ENCODE peak calls at places on chromosome 5, in eight cellular contexts. One of them, this sample, is unnamed. For H3K27me3 and H3K4me1, the result is how much of the 10 kb centered on the place peaks cover.

GRCh38 chr5:79349047-79349446 is 113.1 kb downstream of the JMY start:
- DNase-seq in PC-9: no peak
- DNase-seq in mesendoderm: no peak
- DNase-seq in CD4-positive, CD25-positive, alpha-beta regulatory T cell: no peak
- DNase-seq in cardiac muscle cell: no peak
- DNase-seq in CD8-positive, alpha-beta memory T cell: no peak
- DNase-seq in psoas muscle: no peak
- DNase-seq in heart left ventricle: no peak
- DNase-seq in this sample: no peak

GRCh38 chr5:66655395-66656324 is 59.5 kb downstream of the MAST4 start:
- DNase-seq in PC-9: no peak
- DNase-seq in cardiac muscle cell: peak
- DNase-seq in CD8-positive, alpha-beta memory T cell: no peak
- DNase-seq in psoas muscle: no peak
- DNase-seq in mesendoderm: peak
- DNase-seq in heart left ventricle: no peak
- DNase-seq in CD4-positive, CD25-positive, alpha-beta regulatory T cell: no peak
- DNase-seq in this sample: peak

GRCh38 chr5:110900829-110901228 is 162.0 kb downstream of the SLC25A46 start:
- DNase-seq in mesendoderm: no peak
- DNase-seq in CD4-positive, CD25-positive, alpha-beta regulatory T cell: no peak
- DNase-seq in CD8-positive, alpha-beta memory T cell: no peak
- DNase-seq in PC-9: no peak
- DNase-seq in psoas muscle: no peak
- DNase-seq in cardiac muscle cell: peak
- DNase-seq in heart left ventricle: no peak
- DNase-seq in this sample: no peak

GRCh38 chr5:119022017-119022745 is 33.8 kb upstream of the DTWD2 start:
- DNase-seq in cardiac muscle cell: peak
- DNase-seq in CD4-positive, CD25-positive, alpha-beta regulatory T cell: peak
- DNase-seq in psoas muscle: no peak
- DNase-seq in heart left ventricle: no peak
- DNase-seq in PC-9: no peak
- DNase-seq in CD8-positive, alpha-beta memory T cell: no peak
- DNase-seq in mesendoderm: peak
- DNase-seq in this sample: no peak

GRCh38 chr5:38783011-38783551 is 62.7 kb upstream of the OSMR start:
- DNase-seq in heart left ventricle: no peak
- DNase-seq in PC-9: peak
- DNase-seq in cardiac muscle cell: peak
- DNase-seq in psoas muscle: no peak
- DNase-seq in CD4-positive, CD25-positive, alpha-beta regulatory T cell: no peak
- DNase-seq in mesendoderm: peak
- DNase-seq in CD8-positive, alpha-beta memory T cell: no peak
- DNase-seq in this sample: no peak

GRCh38 chr5:17248999-17249634 is 31.7 kb downstream of the BASP1 start:
- DNase-seq in cardiac muscle cell: peak
- DNase-seq in heart left ventricle: no peak
- DNase-seq in CD8-positive, alpha-beta memory T cell: no peak
- DNase-seq in psoas muscle: no peak
- DNase-seq in CD4-positive, CD25-positive, alpha-beta regulatory T cell: no peak
- DNase-seq in mesendoderm: peak
- DNase-seq in PC-9: peak
- DNase-seq in this sample: peak

GRCh38 chr5:11801061-11801460 is 103.2 kb downstream of the CTNND2 start:
- DNase-seq in PC-9: no peak
- DNase-seq in psoas muscle: no peak
- DNase-seq in CD4-positive, CD25-positive, alpha-beta regulatory T cell: no peak
- DNase-seq in CD8-positive, alpha-beta memory T cell: no peak
- DNase-seq in mesendoderm: no peak
- DNase-seq in cardiac muscle cell: no peak
- DNase-seq in heart left ventricle: no peak
- DNase-seq in this sample: no peak

GRCh38 chr5:139312075-139312474 is 18.5 kb downstream of the MATR3 start:
- DNase-seq in mesendoderm: peak
- DNase-seq in heart left ventricle: no peak
- DNase-seq in PC-9: no peak
- DNase-seq in CD8-positive, alpha-beta memory T cell: no peak
- DNase-seq in cardiac muscle cell: no peak
- DNase-seq in psoas muscle: no peak
- DNase-seq in CD4-positive, CD25-positive, alpha-beta regulatory T cell: no peak
- DNase-seq in this sample: no peak

GRCh38 chr5:68343421-68343826 is 127.9 kb downstream of the PIK3R1 start:
- DNase-seq in mesendoderm: peak
- DNase-seq in CD4-positive, CD25-positive, alpha-beta regulatory T cell: peak
- DNase-seq in heart left ventricle: peak
- DNase-seq in PC-9: no peak
- DNase-seq in cardiac muscle cell: peak
- DNase-seq in psoas muscle: peak
- DNase-seq in CD8-positive, alpha-beta memory T cell: no peak
- DNase-seq in this sample: peak

GRCh38 chr5:1516615-1517601 is 6.9 kb downstream of the LPCAT1 start:
- DNase-seq in mesendoderm: peak
- DNase-seq in heart left ventricle: peak
- DNase-seq in cardiac muscle cell: peak
- DNase-seq in PC-9: peak
- DNase-seq in psoas muscle: peak
- DNase-seq in CD4-positive, CD25-positive, alpha-beta regulatory T cell: no peak
- DNase-seq in CD8-positive, alpha-beta memory T cell: peak
- DNase-seq in this sample: peak

GRCh38 chr5:154334406-154335041 is 111.3 kb upstream of the SAP30L start:
- DNase-seq in CD4-positive, CD25-positive, alpha-beta regulatory T cell: no peak
- DNase-seq in psoas muscle: no peak
- DNase-seq in PC-9: no peak
- DNase-seq in mesendoderm: no peak
- DNase-seq in CD8-positive, alpha-beta memory T cell: no peak
- DNase-seq in cardiac muscle cell: no peak
- DNase-seq in heart left ventricle: no peak
- DNase-seq in this sample: no peak

GRCh38 chr5:107408564-107408963 is 262.2 kb downstream of the EFNA5 start:
- DNase-seq in PC-9: no peak
- DNase-seq in mesendoderm: no peak
- DNase-seq in psoas muscle: no peak
- DNase-seq in CD8-positive, alpha-beta memory T cell: no peak
- DNase-seq in CD4-positive, CD25-positive, alpha-beta regulatory T cell: no peak
- DNase-seq in heart left ventricle: no peak
- DNase-seq in cardiac muscle cell: no peak
- DNase-seq in this sample: no peak

GRCh38 chr5:69414885-69415583 is at the start of gene MARVELD2:
- DNase-seq in heart left ventricle: peak
- DNase-seq in psoas muscle: peak
- DNase-seq in CD8-positive, alpha-beta memory T cell: peak
- DNase-seq in mesendoderm: peak
- DNase-seq in PC-9: peak
- DNase-seq in CD4-positive, CD25-positive, alpha-beta regulatory T cell: peak
- DNase-seq in cardiac muscle cell: peak
- DNase-seq in this sample: peak

GRCh38 chr5:76081811-76082783 is 1.1 kb upstream of the SV2C start:
- DNase-seq in PC-9: no peak
- DNase-seq in heart left ventricle: no peak
- DNase-seq in cardiac muscle cell: no peak
- DNase-seq in CD8-positive, alpha-beta memory T cell: no peak
- DNase-seq in psoas muscle: no peak
- DNase-seq in mesendoderm: peak
- DNase-seq in CD4-positive, CD25-positive, alpha-beta regulatory T cell: peak
- DNase-seq in this sample: no peak

GRCh38 chr5:36150676-36151433 is 832 bp downstream of the LMBRD2 start:
- DNase-seq in psoas muscle: peak
- DNase-seq in mesendoderm: peak
- DNase-seq in cardiac muscle cell: peak
- DNase-seq in PC-9: peak
- DNase-seq in heart left ventricle: peak
- DNase-seq in CD8-positive, alpha-beta memory T cell: peak
- DNase-seq in CD4-positive, CD25-positive, alpha-beta regulatory T cell: peak
- DNase-seq in this sample: peak

GRCh38 chr5:115888027-115888426 is 46.3 kb downstream of the AP3S1 start:
- DNase-seq in mesendoderm: no peak
- DNase-seq in CD8-positive, alpha-beta memory T cell: no peak
- DNase-seq in CD4-positive, CD25-positive, alpha-beta regulatory T cell: peak
- DNase-seq in psoas muscle: no peak
- DNase-seq in heart left ventricle: no peak
- DNase-seq in PC-9: no peak
- DNase-seq in cardiac muscle cell: peak
- DNase-seq in this sample: no peak

GRCh38 chr5:141637693-141638419 is 1.1 kb downstream of the RELL2 start:
- DNase-seq in CD4-positive, CD25-positive, alpha-beta regulatory T cell: peak
- DNase-seq in PC-9: peak
- DNase-seq in mesendoderm: peak
- DNase-seq in CD8-positive, alpha-beta memory T cell: peak
- DNase-seq in psoas muscle: peak
- DNase-seq in cardiac muscle cell: peak
- DNase-seq in heart left ventricle: peak
- DNase-seq in this sample: peak

GRCh38 chr5:138966236-138966985 is 91.3 kb upstream of the LRRTM2 start:
- DNase-seq in heart left ventricle: no peak
- DNase-seq in mesendoderm: no peak
- DNase-seq in cardiac muscle cell: no peak
- DNase-seq in CD4-positive, CD25-positive, alpha-beta regulatory T cell: no peak
- DNase-seq in PC-9: no peak
- DNase-seq in CD8-positive, alpha-beta memory T cell: no peak
- DNase-seq in psoas muscle: no peak
- DNase-seq in this sample: no peak

GRCh38 chr5:142296914-142297417 is 27.9 kb downstream of the SPRY4 start:
- DNase-seq in psoas muscle: no peak
- DNase-seq in CD4-positive, CD25-positive, alpha-beta regulatory T cell: no peak
- DNase-seq in mesendoderm: no peak
- DNase-seq in cardiac muscle cell: peak
- DNase-seq in PC-9: no peak
- DNase-seq in CD8-positive, alpha-beta memory T cell: no peak
- DNase-seq in heart left ventricle: peak
- DNase-seq in this sample: no peak

GRCh38 chr5:141951341-141951781 is 6.6 kb downstream of the PCDH12 start:
- DNase-seq in cardiac muscle cell: peak
- DNase-seq in PC-9: no peak
- DNase-seq in psoas muscle: no peak
- DNase-seq in CD8-positive, alpha-beta memory T cell: no peak
- DNase-seq in heart left ventricle: peak
- DNase-seq in CD4-positive, CD25-positive, alpha-beta regulatory T cell: peak
- DNase-seq in mesendoderm: peak
- DNase-seq in this sample: no peak

GRCh38 chr5:154206291-154206690 is 15.8 kb downstream of the GALNT10 start:
- DNase-seq in CD4-positive, CD25-positive, alpha-beta regulatory T cell: no peak
- DNase-seq in psoas muscle: no peak
- DNase-seq in mesendoderm: no peak
- DNase-seq in CD8-positive, alpha-beta memory T cell: no peak
- DNase-seq in heart left ventricle: peak
- DNase-seq in PC-9: no peak
- DNase-seq in cardiac muscle cell: no peak
- DNase-seq in this sample: no peak

GRCh38 chr5:160703547-160704189 is 148.3 kb downstream of the ATP10B start:
- DNase-seq in CD4-positive, CD25-positive, alpha-beta regulatory T cell: no peak
- DNase-seq in heart left ventricle: no peak
- DNase-seq in CD8-positive, alpha-beta memory T cell: no peak
- DNase-seq in PC-9: no peak
- DNase-seq in mesendoderm: no peak
- DNase-seq in cardiac muscle cell: no peak
- DNase-seq in psoas muscle: no peak
- DNase-seq in this sample: no peak

GRCh38 chr5:43802119-43802518 is 199.1 kb downstream of the NNT start:
- DNase-seq in CD8-positive, alpha-beta memory T cell: no peak
- DNase-seq in psoas muscle: no peak
- DNase-seq in heart left ventricle: no peak
- DNase-seq in PC-9: no peak
- DNase-seq in mesendoderm: no peak
- DNase-seq in CD4-positive, CD25-positive, alpha-beta regulatory T cell: no peak
- DNase-seq in cardiac muscle cell: peak
- DNase-seq in this sample: no peak

GRCh38 chr5:81747030-81747429 is 3.9 kb downstream of the SSBP2 start:
- DNase-seq in CD4-positive, CD25-positive, alpha-beta regulatory T cell: no peak
- DNase-seq in cardiac muscle cell: no peak
- DNase-seq in mesendoderm: no peak
- DNase-seq in PC-9: no peak
- DNase-seq in CD8-positive, alpha-beta memory T cell: no peak
- DNase-seq in heart left ventricle: no peak
- DNase-seq in psoas muscle: no peak
- DNase-seq in this sample: no peak

GRCh38 chr5:136621743-136622142 is 256.4 kb upstream of the TRPC7 start:
- DNase-seq in cardiac muscle cell: no peak
- DNase-seq in CD8-positive, alpha-beta memory T cell: no peak
- DNase-seq in psoas muscle: no peak
- DNase-seq in heart left ventricle: no peak
- DNase-seq in PC-9: no peak
- DNase-seq in mesendoderm: no peak
- DNase-seq in CD4-positive, CD25-positive, alpha-beta regulatory T cell: no peak
- DNase-seq in this sample: no peak

GRCh38 chr5:61991426-61991825 is 314.6 kb upstream of the KIF2A start:
- DNase-seq in heart left ventricle: no peak
- DNase-seq in CD8-positive, alpha-beta memory T cell: no peak
- DNase-seq in CD4-positive, CD25-positive, alpha-beta regulatory T cell: no peak
- DNase-seq in cardiac muscle cell: no peak
- DNase-seq in psoas muscle: no peak
- DNase-seq in mesendoderm: no peak
- DNase-seq in PC-9: no peak
- DNase-seq in this sample: no peak
- H3K27me3 ChIP-seq in heart left ventricle: under half
- H3K27me3 ChIP-seq in CD8-positive, alpha-beta memory T cell: under half
- H3K27me3 ChIP-seq in CD4-positive, CD25-positive, alpha-beta regulatory T cell: under half
- H3K27me3 ChIP-seq in cardiac muscle cell: under half
- H3K27me3 ChIP-seq in psoas muscle: under half
- H3K27me3 ChIP-seq in mesendoderm: under half
- H3K27me3 ChIP-seq in PC-9: under half
- H3K27me3 ChIP-seq in this sample: under half

GRCh38 chr5:113296681-113297080 is 138.1 kb downstream of the TSSK1B start:
- DNase-seq in CD8-positive, alpha-beta memory T cell: no peak
- DNase-seq in heart left ventricle: no peak
- DNase-seq in PC-9: no peak
- DNase-seq in cardiac muscle cell: no peak
- DNase-seq in psoas muscle: no peak
- DNase-seq in CD4-positive, CD25-positive, alpha-beta regulatory T cell: no peak
- DNase-seq in mesendoderm: no peak
- DNase-seq in this sample: no peak
- H3K27ac ChIP-seq in CD8-positive, alpha-beta memory T cell: no peak
- H3K27ac ChIP-seq in heart left ventricle: no peak
- H3K27ac ChIP-seq in PC-9: no peak
- H3K27ac ChIP-seq in cardiac muscle cell: no peak
- H3K27ac ChIP-seq in psoas muscle: no peak
- H3K27ac ChIP-seq in CD4-positive, CD25-positive, alpha-beta regulatory T cell: no peak
- H3K27ac ChIP-seq in mesendoderm: no peak
- H3K27ac ChIP-seq in this sample: no peak

GRCh38 chr5:158388018-158388417 is 529.1 kb upstream of the CLINT1 start:
- DNase-seq in heart left ventricle: no peak
- DNase-seq in PC-9: no peak
- DNase-seq in psoas muscle: no peak
- DNase-seq in CD8-positive, alpha-beta memory T cell: no peak
- DNase-seq in cardiac muscle cell: peak
- DNase-seq in mesendoderm: no peak
- DNase-seq in CD4-positive, CD25-positive, alpha-beta regulatory T cell: no peak
- DNase-seq in this sample: peak
- H3K4me1 ChIP-seq in heart left ventricle: under half
- H3K4me1 ChIP-seq in PC-9: under half
- H3K4me1 ChIP-seq in psoas muscle: under half
- H3K4me1 ChIP-seq in CD8-positive, alpha-beta memory T cell: under half
- H3K4me1 ChIP-seq in cardiac muscle cell: under half
- H3K4me1 ChIP-seq in mesendoderm: under half
- H3K4me1 ChIP-seq in CD4-positive, CD25-positive, alpha-beta regulatory T cell: under half
- H3K4me1 ChIP-seq in this sample: under half

DNA sequence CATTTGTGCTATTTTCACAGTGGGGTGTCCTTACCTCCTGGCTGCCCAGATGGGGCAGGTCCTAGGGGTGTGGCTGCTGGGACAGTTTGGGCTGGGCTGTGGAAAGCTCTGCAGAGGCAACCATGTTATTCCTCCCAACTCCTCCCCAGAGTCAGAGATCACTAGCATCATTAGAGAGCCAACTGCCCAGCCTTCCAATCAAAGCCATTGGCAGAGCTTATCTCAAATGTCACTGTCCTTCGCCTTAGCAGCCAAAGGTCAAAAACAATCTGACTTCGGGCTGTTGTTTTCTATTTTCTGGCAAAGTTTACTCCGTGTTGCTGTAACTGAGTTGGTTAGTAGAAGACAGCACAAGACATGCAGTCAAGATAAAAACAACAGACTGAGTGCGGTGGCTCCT is 33.5 kb upstream of the HRH2 start:
- DNase-seq in heart left ventricle: no peak
- DNase-seq in cardiac muscle cell: no peak
- DNase-seq in PC-9: no peak
- DNase-seq in CD4-positive, CD25-positive, alpha-beta regulatory T cell: no peak
- DNase-seq in mesendoderm: no peak
- DNase-seq in psoas muscle: no peak
- DNase-seq in CD8-positive, alpha-beta memory T cell: no peak
- DNase-seq in this sample: no peak
- H3K27me3 ChIP-seq in heart left ventricle: under half
- H3K27me3 ChIP-seq in cardiac muscle cell: under half
- H3K27me3 ChIP-seq in PC-9: half or more
- H3K27me3 ChIP-seq in CD4-positive, CD25-positive, alpha-beta regulatory T cell: under half
- H3K27me3 ChIP-seq in mesendoderm: under half
- H3K27me3 ChIP-seq in psoas muscle: under half
- H3K27me3 ChIP-seq in CD8-positive, alpha-beta memory T cell: under half
- H3K27me3 ChIP-seq in this sample: under half